ENCODE peak calls at places on chromosomes 6 and 20, in nine cellular contexts. S is adrenal gland; E is mucosa of descending colon; J is heart right ventricle; V is pancreas; H is CD8-positive, alpha-beta memory T cell; R is psoas muscle; M is adipocyte; T is CD4-positive, alpha-beta memory T cell. K is an unnamed sample. For H3K4me1, the result is how much of the 10 kb centered on the place peaks cover.

GRCh38 chr20:6384368-6384767 is 261.5 kb upstream of the FERMT1 start:
- DNase-seq in J (no peak), M (no peak), V (no peak), R (no peak), S (no peak), T (no peak), E (no peak), H (no peak), K (no peak)

GRCh38 chr6:144063744-144064401 is 31.5 kb downstream of the SF3B5 start:
- DNase-seq in H (peak), T (peak), M (peak), S (peak), V (peak), R (peak), E (peak), J (peak), K (peak)

GRCh38 chr6:67129780-67130179 is 1422.8 kb upstream of the EYS start:
- DNase-seq in J (no peak), M (no peak), R (no peak), S (no peak), E (no peak), V (no peak), T (no peak), H (no peak), K (no peak)

GRCh38 chr20:326645-327031 is 1.3 kb downstream of the SOX12 start:
- DNase-seq in R (peak), M (peak), V (peak), J (no peak), H (peak), S (peak), E (peak), T (no peak), K (no peak)

GRCh38 chr20:53621482-53622246 is 28.0 kb upstream of the ZNF217 start:
- DNase-seq in T (no peak), R (peak), E (peak), H (no peak), J (peak), S (peak), V (peak), M (peak), K (no peak)

GRCh38 chr20:61262036-61262435 is 10.0 kb downstream of the CDH4 start:
- DNase-seq in E (no peak), R (no peak), V (no peak), T (no peak), M (no peak), J (no peak), H (no peak), S (no peak), K (no peak)

GRCh38 chr20:3239026-3239866 is at the start of gene SLC4A11:
- DNase-seq in H (peak), M (peak), J (peak), S (peak), T (no peak), R (peak), E (peak), V (peak), K (peak)

GRCh38 chr6:111087106-111087835 is at the start of gene SLC16A10:
- DNase-seq in E (peak), H (peak), V (peak), T (peak), M (peak), R (peak), J (peak), S (peak), K (peak)

GRCh38 chr6:155832596-155832995 is 377.0 kb upstream of the NOX3 start:
- DNase-seq in S (no peak), R (no peak), J (no peak), T (no peak), E (no peak), V (no peak), H (no peak), M (peak), K (no peak)

GRCh38 chr6:150940951-150941350 is 75.4 kb downstream of the MTHFD1L start:
- DNase-seq in S (peak), E (no peak), T (no peak), J (no peak), H (no peak), V (no peak), M (peak), R (no peak), K (no peak)

GRCh38 chr6:111427341-111428116 is 55.5 kb downstream of the REV3L start:
- DNase-seq in E (no peak), J (no peak), T (peak), V (no peak), M (peak), S (peak), H (no peak), R (no peak), K (peak)

GRCh38 chr6:44742201-44742600 is 354.7 kb downstream of the CDC5L start:
- DNase-seq in V (no peak), R (no peak), J (no peak), H (no peak), T (no peak), S (no peak), E (no peak), M (no peak), K (no peak)

GRCh38 chr6:5398530-5398929 is 137.2 kb downstream of the FARS2 start:
- DNase-seq in H (no peak), E (no peak), V (no peak), R (no peak), S (no peak), T (no peak), M (peak), J (no peak), K (no peak)

GRCh38 chr6:392441-393390 is 1.2 kb downstream of the IRF4 start:
- DNase-seq in E (no peak), M (peak), V (peak), H (no peak), R (no peak), T (peak), J (no peak), S (no peak), K (peak)

GRCh38 chr20:58649288-58650180 is 1.5 kb upstream of the STX16 start:
- DNase-seq in S (no peak), E (peak), T (peak), H (peak), M (no peak), V (peak), R (no peak), J (peak), K (peak)

GRCh38 chr20:60199866-60200265 is 241.6 kb downstream of the CDH26 start:
- DNase-seq in R (no peak), H (no peak), J (no peak), E (no peak), M (no peak), V (no peak), T (no peak), S (no peak), K (no peak)

GRCh38 chr6:159973951-159974350 is 5.1 kb downstream of the IGF2R start:
- DNase-seq in T (no peak), J (no peak), R (no peak), H (no peak), M (peak), V (no peak), E (no peak), S (no peak), K (peak)

GRCh38 chr6:150163970-150164369 is 21.1 kb downstream of the PPP1R14C start:
- DNase-seq in H (no peak), E (no peak), V (no peak), M (no peak), J (no peak), R (no peak), S (no peak), T (no peak), K (no peak)

GRCh38 chr6:89984926-89985743 is 90.9 kb downstream of the GJA10 start:
- DNase-seq in E (no peak), T (no peak), S (peak), M (no peak), R (peak), J (peak), H (no peak), V (no peak), K (no peak)

GRCh38 chr20:32959351-32960221 is 44.6 kb downstream of the SUN5 start:
- DNase-seq in M (no peak), H (no peak), E (peak), R (no peak), V (no peak), J (no peak), S (no peak), T (no peak), K (no peak)

GRCh38 chr6:137171824-137172733 is 1.4 kb downstream of the IL22RA2 start:
- DNase-seq in J (no peak), T (no peak), S (no peak), V (no peak), H (no peak), R (no peak), M (no peak), E (no peak), K (no peak)

GRCh38 chr6:15089569-15090144 is 156.2 kb upstream of the JARID2 start:
- DNase-seq in R (no peak), V (no peak), T (no peak), H (no peak), J (no peak), S (peak), M (no peak), E (peak), K (no peak)

GRCh38 chr20:11906626-11907480 is 10.8 kb upstream of the BTBD3 start:
- DNase-seq in J (no peak), H (no peak), S (no peak), T (no peak), M (no peak), V (no peak), R (no peak), E (no peak), K (no peak)

GRCh38 chr20:36468149-36469000 is 72.9 kb upstream of the MYL9 start:
- DNase-seq in E (no peak), T (no peak), M (no peak), H (no peak), R (no peak), S (no peak), J (no peak), V (no peak), K (no peak)

GRCh38 chr6:69622230-69622629 is 174.6 kb downstream of the LMBRD1 start:
- DNase-seq in T (no peak), R (no peak), J (no peak), M (no peak), S (no peak), E (no peak), V (no peak), H (no peak), K (no peak)

GRCh38 chr6:16803294-16804006 is 42.2 kb upstream of the ATXN1 start:
- DNase-seq in J (peak), M (no peak), H (no peak), T (no peak), S (peak), R (peak), E (no peak), V (no peak), K (no peak)

GRCh38 chr6:78599526-78599925 is 267.8 kb upstream of the IRAK1BP1 start:
- DNase-seq in V (no peak), S (no peak), T (no peak), R (no peak), J (no peak), M (no peak), E (no peak), H (no peak), K (no peak)

GRCh38 chr20:19885981-19886665 is 128.1 kb downstream of the RIN2 start:
- DNase-seq in H (no peak), S (peak), M (no peak), R (peak), E (peak), V (peak), T (no peak), J (peak), K (no peak)

GRCh38 chr20:62728781-62729300 is 20.2 kb downstream of the NTSR1 start:
- DNase-seq in H (no peak), R (no peak), J (no peak), M (no peak), T (no peak), V (peak), S (no peak), E (no peak), K (no peak)

GRCh38 chr6:168734523-168734922 is 293.5 kb downstream of the SMOC2 start:
- DNase-seq in E (no peak), M (no peak), R (no peak), J (no peak), T (no peak), V (no peak), S (no peak), H (no peak), K (no peak)

GRCh38 chr20:50551288-50551687 is 41.1 kb downstream of the PTPN1 start:
- DNase-seq in S (no peak), H (no peak), M (no peak), T (no peak), R (no peak), J (no peak), E (no peak), V (no peak), K (no peak)
- H3K4me1 ChIP-seq in S (under half), H (under half), M (under half), T (half or more), R (under half), J (under half), E (under half), V (under half), K (under half)

GRCh38 chr6:40700006-40700405 is 112.8 kb upstream of the LRFN2 start:
- DNase-seq in E (no peak), H (no peak), R (no peak), S (no peak), M (no peak), T (no peak), V (no peak), J (no peak), K (no peak)

GRCh38 chr6:40706222-40706621 is 119.1 kb upstream of the LRFN2 start:
- DNase-seq in R (no peak), V (no peak), T (no peak), H (no peak), J (no peak), M (no peak), E (no peak), S (no peak), K (no peak)

GRCh38 chr6:40695750-40696415 is 108.7 kb upstream of the LRFN2 start:
- DNase-seq in E (no peak), V (no peak), H (no peak), M (no peak), T (no peak), S (no peak), R (no peak), J (no peak), K (no peak)

GRCh38 chr6:40701352-40702007 is 114.3 kb upstream of the LRFN2 start:
- DNase-seq in V (no peak), E (no peak), S (no peak), J (no peak), T (no peak), R (no peak), H (no peak), M (no peak), K (no peak)
- H3K4me1 ChIP-seq in V (under half), E (under half), S (under half), J (under half), T (under half), R (under half), H (under half), M (under half), K (under half)

GRCh38 chr20:49768204-49769124 is 44.2 kb upstream of the SLC9A8 start:
- DNase-seq in T (peak), J (peak), V (no peak), S (peak), R (peak), M (peak), E (no peak), H (no peak), K (peak)

GRCh38 chr20:49762940-49763766 is 49.5 kb upstream of the B4GALT5 start:
- DNase-seq in R (no peak), H (no peak), S (no peak), V (no peak), T (no peak), M (no peak), E (no peak), J (no peak), K (no peak)

GRCh38 chr20:49765846-49766541 is 46.6 kb upstream of the SLC9A8 start:
- DNase-seq in T (no peak), V (no peak), J (no peak), R (no peak), H (no peak), S (no peak), E (no peak), M (no peak), K (no peak)

GRCh38 chr20:49766979-49767419 is 45.6 kb upstream of the SLC9A8 start:
- DNase-seq in H (no peak), V (no peak), E (no peak), S (no peak), T (no peak), R (no peak), M (no peak), J (no peak), K (peak)

GRCh38 chr20:49765413-49765736 is 47.3 kb upstream of the SLC9A8 start:
- DNase-seq in E (no peak), R (no peak), T (no peak), M (no peak), S (no peak), V (no peak), H (no peak), J (no peak), K (no peak)
- H3K4me1 ChIP-seq in E (under half), R (under half), T (under half), M (half or more), S (under half), V (under half), H (under half), J (under half), K (under half)

GRCh38 chr6:116405147-116405546 is 34.4 kb downstream of the DSE start:
- DNase-seq in M (peak), R (no peak), J (no peak), S (no peak), T (no peak), H (no peak), E (no peak), V (no peak), K (no peak)
- H3K4me1 ChIP-seq in M (half or more), R (under half), J (under half), S (under half), T (under half), H (under half), E (under half), V (under half), K (under half)

DNA sequence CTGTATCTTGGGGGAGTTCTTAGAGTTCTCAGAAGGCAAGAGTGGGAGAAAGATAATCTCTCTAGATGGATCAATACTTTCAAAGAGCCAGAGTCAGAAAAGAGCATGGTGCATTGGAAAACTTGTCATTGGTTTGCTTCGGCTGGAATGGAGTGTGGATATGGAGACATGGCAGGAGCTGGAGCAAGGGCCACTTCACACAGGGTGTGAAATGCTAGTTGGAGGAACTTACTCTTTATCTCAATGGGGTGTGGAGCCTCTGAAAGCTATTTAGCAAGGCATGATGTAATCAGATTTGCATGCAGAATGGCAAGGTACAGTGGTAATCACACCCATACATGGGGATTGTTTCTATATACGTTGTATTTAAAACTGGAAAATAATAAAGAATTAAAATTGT is 31.5 kb upstream of the PAQR8 start:
- DNase-seq in T (no peak), S (no peak), V (no peak), M (no peak), J (no peak), R (no peak), E (no peak), H (no peak), K (no peak)
- H3K4me1 ChIP-seq in T (under half), S (under half), V (under half), M (under half), J (under half), R (under half), E (under half), H (under half), K (under half)

DNA sequence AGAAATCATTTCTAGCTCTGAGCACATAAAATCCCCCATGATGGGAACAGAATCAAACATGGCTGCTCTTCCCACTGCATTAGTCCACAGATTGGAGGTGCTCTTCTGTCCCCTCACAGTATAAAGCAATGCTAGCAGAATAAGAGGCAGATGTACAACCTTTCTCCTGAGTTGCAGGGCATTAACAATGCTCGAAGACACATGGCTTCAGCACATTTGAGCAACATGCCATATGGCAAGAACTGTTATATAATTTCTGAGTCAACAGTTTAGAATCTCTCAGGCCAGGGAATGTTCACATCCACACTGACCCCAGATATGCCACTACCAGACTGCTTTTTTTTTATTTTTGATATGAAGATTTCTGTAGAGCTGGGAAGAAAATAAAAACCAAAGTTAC is 119.6 kb downstream of the KIF13A start:
- DNase-seq in S (peak), E (no peak), J (no peak), V (no peak), H (no peak), R (no peak), M (peak), T (no peak), K (no peak)
- H3K4me1 ChIP-seq in S (half or more), E (under half), J (half or more), V (under half), H (under half), R (half or more), M (half or more), T (under half), K (under half)

K was measured in CD4-positive, CD25-positive, alpha-beta regulatory T cell.